ENCODE peak calls at places on chromosomes 3 and 15, in six cellular contexts. One of them, this sample, is unnamed.

GRCh38 chr3:105401691-105402149 is 35.0 kb downstream of the ALCAM start:
- ATAC-seq in GM12878: no peak
- ATAC-seq in upper lobe of left lung: no peak
- ATAC-seq in HepG2: no peak
- ATAC-seq in K562: no peak
- ATAC-seq in A549: peak
- ATAC-seq in this sample: no peak

GRCh38 chr3:126261037-126261436 is 80.7 kb upstream of the ALDH1L1 start:
- ATAC-seq in upper lobe of left lung: peak
- ATAC-seq in GM12878: no peak
- ATAC-seq in K562: peak
- ATAC-seq in HepG2: peak
- ATAC-seq in A549: no peak
- ATAC-seq in this sample: peak

GRCh38 chr3:79490165-79491028 is 277.4 kb downstream of the ROBO1 start:
- ATAC-seq in HepG2: peak
- ATAC-seq in A549: peak
- ATAC-seq in upper lobe of left lung: no peak
- ATAC-seq in GM12878: no peak
- ATAC-seq in K562: no peak
- ATAC-seq in this sample: no peak

GRCh38 chr3:63847718-63848450 is 15.7 kb downstream of the THOC7 start:
- ATAC-seq in A549: no peak
- ATAC-seq in HepG2: no peak
- ATAC-seq in GM12878: no peak
- ATAC-seq in upper lobe of left lung: no peak
- ATAC-seq in K562: no peak
- ATAC-seq in this sample: no peak

GRCh38 chr3:24119321-24119751 is 174.2 kb downstream of the NR1D2 start:
- ATAC-seq in HepG2: no peak
- ATAC-seq in GM12878: no peak
- ATAC-seq in K562: no peak
- ATAC-seq in A549: peak
- ATAC-seq in upper lobe of left lung: peak
- ATAC-seq in this sample: no peak

GRCh38 chr15:71532994-71533393 is 277.4 kb upstream of the NR2E3 start:
- ATAC-seq in K562: peak
- ATAC-seq in upper lobe of left lung: no peak
- ATAC-seq in A549: no peak
- ATAC-seq in HepG2: no peak
- ATAC-seq in GM12878: no peak
- ATAC-seq in this sample: no peak

GRCh38 chr3:9787714-9788113 is 4.6 kb downstream of the TADA3 start:
- ATAC-seq in HepG2: no peak
- ATAC-seq in K562: no peak
- ATAC-seq in A549: no peak
- ATAC-seq in GM12878: no peak
- ATAC-seq in upper lobe of left lung: no peak
- ATAC-seq in this sample: no peak

GRCh38 chr3:101637461-101637860 is 39.5 kb downstream of the ZBTB11 start:
- ATAC-seq in A549: no peak
- ATAC-seq in HepG2: no peak
- ATAC-seq in GM12878: no peak
- ATAC-seq in upper lobe of left lung: no peak
- ATAC-seq in K562: peak
- ATAC-seq in this sample: no peak

GRCh38 chr3:185716436-185717090 is 108.3 kb downstream of the IGF2BP2 start:
- ATAC-seq in A549: peak
- ATAC-seq in K562: no peak
- ATAC-seq in GM12878: no peak
- ATAC-seq in HepG2: peak
- ATAC-seq in upper lobe of left lung: no peak
- ATAC-seq in this sample: no peak

DNA sequence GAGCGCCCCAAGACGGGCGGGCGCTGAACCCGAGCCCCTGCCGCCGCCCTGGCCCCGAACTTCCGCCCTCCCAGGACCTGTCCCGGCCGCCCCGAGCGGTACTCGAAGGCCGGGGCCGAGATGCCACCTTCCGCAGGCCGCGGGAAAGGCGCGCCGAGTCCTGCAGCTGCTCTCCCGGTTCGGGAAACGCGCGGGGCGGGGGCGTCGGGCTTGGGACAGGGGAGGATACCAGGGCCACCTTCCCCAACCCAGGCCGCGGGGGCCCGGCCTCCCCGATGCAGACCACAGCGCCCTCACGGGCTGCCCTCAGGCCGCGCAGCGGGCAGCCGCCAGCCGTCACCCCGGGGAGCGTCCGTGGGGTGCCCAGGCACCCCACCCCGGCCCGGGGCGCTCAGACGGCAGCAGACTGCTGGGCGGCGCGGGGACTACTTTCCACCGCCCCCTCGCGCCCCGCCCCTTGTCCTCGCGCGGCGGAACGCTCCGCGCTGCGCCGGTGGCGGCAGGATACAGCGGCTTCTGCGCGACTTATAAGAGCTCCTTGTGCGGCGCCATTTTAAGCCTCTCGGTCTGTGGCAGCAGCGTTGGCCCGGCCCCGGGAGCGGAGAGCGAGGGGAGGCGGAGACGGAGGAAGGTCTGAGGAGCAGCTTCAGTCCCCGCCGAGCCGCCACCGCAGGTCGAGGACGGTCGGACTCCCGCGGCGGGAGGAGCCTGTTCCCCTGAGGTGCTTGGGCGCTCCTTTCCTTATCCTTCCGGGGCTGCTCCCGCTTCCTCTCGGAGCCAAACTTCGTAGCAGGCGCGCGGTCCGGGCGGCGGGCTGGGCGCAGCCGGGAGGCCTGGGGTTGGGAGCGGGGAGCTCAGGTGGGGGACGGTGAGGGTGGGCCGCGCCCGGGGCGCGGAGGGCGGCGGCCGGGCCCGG is at the start of gene CTNNB1:
- ATAC-seq in upper lobe of left lung: peak
- ATAC-seq in GM12878: peak
- ATAC-seq in K562: peak
- ATAC-seq in A549: peak
- ATAC-seq in HepG2: peak
- ATAC-seq in this sample: peak
- TF ChIP-seq EP300 in upper lobe of left lung: no peak
- TF ChIP-seq EP300 in GM12878: no peak
- TF ChIP-seq EP300 in K562: peak
- TF ChIP-seq EP300 in A549: peak
- TF ChIP-seq EP300 in HepG2: no peak
- TF ChIP-seq EP300 in this sample: no peak

DNA sequence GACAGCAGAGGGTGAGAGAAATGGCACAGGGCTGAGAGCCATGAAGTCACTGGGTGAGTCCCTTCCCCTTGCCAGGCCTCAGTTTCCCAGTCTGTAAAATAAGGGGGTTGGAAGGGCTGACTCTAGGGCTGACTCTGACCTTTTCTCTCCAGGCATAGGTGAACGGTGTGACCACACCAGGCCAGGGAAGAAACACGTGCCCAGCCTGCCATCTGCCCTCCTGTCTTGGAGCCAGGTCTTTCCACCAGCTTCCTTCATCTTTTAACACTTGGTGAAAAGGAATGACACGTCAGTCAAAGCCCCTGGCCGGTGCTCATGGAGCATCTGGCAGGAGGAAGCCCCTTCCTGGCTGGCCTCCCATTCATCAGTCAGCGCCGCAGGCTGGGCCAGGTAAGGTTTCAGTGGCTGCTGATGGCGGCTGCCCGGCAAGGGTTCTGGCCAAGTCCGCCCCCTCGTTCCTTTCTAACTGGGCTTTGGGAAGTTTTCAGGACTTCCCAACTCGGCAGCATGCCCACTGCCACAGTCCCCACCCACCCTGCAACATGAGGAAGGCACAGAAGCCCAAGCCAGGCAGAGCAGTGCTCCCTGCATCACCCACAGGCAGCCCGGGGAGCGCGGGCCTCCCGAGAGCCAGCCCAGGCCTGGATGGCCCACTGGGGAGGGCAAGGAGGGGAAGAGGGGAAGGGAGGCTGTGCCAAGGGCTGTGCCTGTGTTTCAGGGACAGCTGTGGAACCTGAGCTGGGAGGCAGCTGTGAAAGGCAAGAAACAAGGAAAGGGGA is 74.2 kb downstream of the CPN2 start:
- ATAC-seq in HepG2: peak
- ATAC-seq in upper lobe of left lung: no peak
- ATAC-seq in GM12878: no peak
- ATAC-seq in K562: no peak
- ATAC-seq in A549: peak
- ATAC-seq in this sample: peak
- TF ChIP-seq EP300 in HepG2: no peak
- TF ChIP-seq EP300 in upper lobe of left lung: no peak
- TF ChIP-seq EP300 in GM12878: no peak
- TF ChIP-seq EP300 in K562: no peak
- TF ChIP-seq EP300 in A549: no peak
- TF ChIP-seq EP300 in this sample: no peak

DNA sequence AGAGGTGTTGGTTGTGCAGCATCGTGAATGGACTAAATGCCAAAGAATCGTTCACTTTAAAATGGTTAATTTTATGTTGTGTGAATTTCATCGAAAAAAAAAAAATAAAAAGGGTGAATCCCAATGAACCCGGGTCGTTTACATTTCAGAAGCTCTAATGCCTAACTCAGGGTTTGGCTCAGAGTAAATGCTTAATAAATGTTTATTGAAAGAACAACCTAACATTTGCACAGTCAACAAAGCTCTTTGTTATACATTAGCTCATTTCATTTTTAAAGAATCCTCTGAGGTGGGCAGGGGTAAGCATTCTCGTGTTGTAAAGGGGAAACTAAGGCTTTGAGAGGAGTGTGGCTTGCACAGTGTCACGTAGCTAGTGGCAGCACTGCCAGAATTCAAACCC is 109.5 kb downstream of the RPLP1 start:
- ATAC-seq in GM12878: no peak
- ATAC-seq in upper lobe of left lung: no peak
- ATAC-seq in A549: no peak
- ATAC-seq in HepG2: peak
- ATAC-seq in K562: no peak
- ATAC-seq in this sample: no peak
- TF ChIP-seq EP300 in GM12878: no peak
- TF ChIP-seq EP300 in upper lobe of left lung: no peak
- TF ChIP-seq EP300 in A549: no peak
- TF ChIP-seq EP300 in HepG2: no peak
- TF ChIP-seq EP300 in K562: no peak
- TF ChIP-seq EP300 in this sample: no peak

GRCh38 chr3:108914774-108915641 is 38.7 kb downstream of the GUCA1C start:
- ATAC-seq in HepG2: peak
- ATAC-seq in GM12878: peak
- ATAC-seq in A549: peak
- ATAC-seq in K562: peak
- ATAC-seq in upper lobe of left lung: peak
- ATAC-seq in this sample: no peak
- TF ChIP-seq EP300 in HepG2: no peak
- TF ChIP-seq EP300 in GM12878: no peak
- TF ChIP-seq EP300 in A549: no peak
- TF ChIP-seq EP300 in K562: no peak
- TF ChIP-seq EP300 in upper lobe of left lung: no peak
- TF ChIP-seq EP300 in this sample: no peak

GRCh38 chr15:78988361-78988911 is 43.6 kb upstream of the CTSH start:
- ATAC-seq in upper lobe of left lung: peak
- ATAC-seq in HepG2: peak
- ATAC-seq in A549: peak
- ATAC-seq in K562: no peak
- ATAC-seq in GM12878: peak
- ATAC-seq in this sample: peak
- TF ChIP-seq EP300 in upper lobe of left lung: peak
- TF ChIP-seq EP300 in HepG2: peak
- TF ChIP-seq EP300 in A549: no peak
- TF ChIP-seq EP300 in K562: no peak
- TF ChIP-seq EP300 in GM12878: no peak
- TF ChIP-seq EP300 in this sample: no peak

GRCh38 chr15:47908950-47909670 is 191.8 kb downstream of the SEMA6D start:
- ATAC-seq in GM12878: no peak
- ATAC-seq in upper lobe of left lung: no peak
- ATAC-seq in HepG2: no peak
- ATAC-seq in A549: no peak
- ATAC-seq in K562: no peak
- ATAC-seq in this sample: no peak
- TF ChIP-seq EP300 in GM12878: no peak
- TF ChIP-seq EP300 in upper lobe of left lung: no peak
- TF ChIP-seq EP300 in HepG2: no peak
- TF ChIP-seq EP300 in A549: no peak
- TF ChIP-seq EP300 in K562: no peak
- TF ChIP-seq EP300 in this sample: no peak

GRCh38 chr3:56856686-56857577 is 55.2 kb upstream of the ARHGEF3 start:
- ATAC-seq in K562: no peak
- ATAC-seq in A549: no peak
- ATAC-seq in GM12878: no peak
- ATAC-seq in upper lobe of left lung: no peak
- ATAC-seq in HepG2: no peak
- ATAC-seq in this sample: no peak
- TF ChIP-seq EP300 in K562: no peak
- TF ChIP-seq EP300 in A549: no peak
- TF ChIP-seq EP300 in GM12878: no peak
- TF ChIP-seq EP300 in upper lobe of left lung: no peak
- TF ChIP-seq EP300 in HepG2: no peak
- TF ChIP-seq EP300 in this sample: no peak

GRCh38 chr3:46564190-46565112 is 1.7 kb downstream of the LRRC2 start:
- ATAC-seq in HepG2: no peak
- ATAC-seq in A549: no peak
- ATAC-seq in GM12878: no peak
- ATAC-seq in K562: no peak
- ATAC-seq in upper lobe of left lung: no peak
- ATAC-seq in this sample: no peak

GRCh38 chr3:46561951-46562350 is 4.2 kb downstream of the LRRC2 start:
- ATAC-seq in GM12878: no peak
- ATAC-seq in K562: no peak
- ATAC-seq in upper lobe of left lung: no peak
- ATAC-seq in HepG2: no peak
- ATAC-seq in A549: no peak
- ATAC-seq in this sample: no peak

GRCh38 chr3:46565607-46566039 is 479 bp downstream of the LRRC2 start:
- ATAC-seq in K562: peak
- ATAC-seq in HepG2: peak
- ATAC-seq in GM12878: no peak
- ATAC-seq in upper lobe of left lung: peak
- ATAC-seq in A549: no peak
- ATAC-seq in this sample: peak

GRCh38 chr3:46565113-46565490 is 1.0 kb downstream of the LRRC2 start:
- ATAC-seq in HepG2: no peak
- ATAC-seq in A549: no peak
- ATAC-seq in K562: no peak
- ATAC-seq in upper lobe of left lung: no peak
- ATAC-seq in GM12878: no peak
- ATAC-seq in this sample: no peak

GRCh38 chr3:46566040-46566631 is at the start of gene LRRC2:
- ATAC-seq in GM12878: no peak
- ATAC-seq in A549: peak
- ATAC-seq in HepG2: peak
- ATAC-seq in upper lobe of left lung: peak
- ATAC-seq in K562: peak
- ATAC-seq in this sample: peak
- TF ChIP-seq EP300 in GM12878: no peak
- TF ChIP-seq EP300 in A549: no peak
- TF ChIP-seq EP300 in HepG2: no peak
- TF ChIP-seq EP300 in upper lobe of left lung: no peak
- TF ChIP-seq EP300 in K562: no peak
- TF ChIP-seq EP300 in this sample: no peak

GRCh38 chr3:169245631-169246030 is 417.9 kb downstream of the MECOM start:
- ATAC-seq in GM12878: no peak
- ATAC-seq in upper lobe of left lung: no peak
- ATAC-seq in HepG2: no peak
- ATAC-seq in A549: no peak
- ATAC-seq in K562: no peak
- ATAC-seq in this sample: no peak
- TF ChIP-seq EP300 in GM12878: no peak
- TF ChIP-seq EP300 in upper lobe of left lung: no peak
- TF ChIP-seq EP300 in HepG2: no peak
- TF ChIP-seq EP300 in A549: no peak
- TF ChIP-seq EP300 in K562: no peak
- TF ChIP-seq EP300 in this sample: no peak